ENCODE peak calls at places on chromosomes 2 and 18, in nine cellular contexts. L is PC-9, H is keratinocyte, J is astrocyte, V is lower lobe of right lung, Z is left lung, S is stomach, D is left ventricle myocardium inferior, I is PC-3. M is an unnamed sample.

GRCh38 chr2:41038408-41038807 is 586.5 kb upstream of the SLC8A1 start:
- DNase-seq in L (no peak), H (no peak), J (peak; percentile 10), V (no peak), Z (no peak), S (no peak), D (no peak), I (no peak), M (no peak)

GRCh38 chr2:96527990-96528679 is 8.4 kb upstream of the ARID5A start:
- DNase-seq in L (no peak), H (no peak), J (peak; percentile 45), V (peak; percentile 75), Z (peak; percentile 71), S (no peak), D (peak; percentile 57), I (no peak), M (peak; percentile 93)

GRCh38 chr2:203583084-203583695 is 48.1 kb upstream of the RAPH1 start:
- DNase-seq in L (no peak), H (no peak), J (no peak), V (no peak), Z (no peak), S (no peak), D (no peak), I (no peak), M (no peak)

GRCh38 chr2:182598626-182599025 is 117.4 kb upstream of the DNAJC10 start:
- DNase-seq in L (no peak), H (no peak), J (peak; percentile 49), V (no peak), Z (no peak), S (no peak), D (no peak), I (no peak), M (no peak)

GRCh38 chr2:27314709-27315108 is 6.5 kb upstream of the UCN start:
- DNase-seq in L (no peak), H (no peak), J (no peak), V (peak; percentile 25), Z (no peak), S (no peak), D (no peak), I (no peak), M (no peak)

GRCh38 chr2:218569038-218569431 is 396 bp downstream of the CNOT9 start:
- DNase-seq in L (peak; percentile 58), H (no peak), J (peak; percentile 68), V (peak; percentile 61), Z (peak; percentile 44), S (peak; percentile 40), D (peak; percentile 19), I (peak; percentile 42), M (peak; percentile 64)

GRCh38 chr2:128362889-128363228 is 44.2 kb upstream of the HS6ST1 start:
- DNase-seq in L (no peak), H (no peak), J (peak; percentile 83), V (no peak), Z (no peak), S (no peak), D (no peak), I (no peak), M (peak; percentile 81)

GRCh38 chr2:9908639-9909038 is 42.9 kb upstream of the GRHL1 start:
- DNase-seq in L (no peak), H (no peak), J (no peak), V (no peak), Z (no peak), S (no peak), D (no peak), I (no peak), M (no peak)

GRCh38 chr18:5238371-5238758 is 41.3 kb upstream of the AKAIN1 start:
- DNase-seq in L (no peak), H (no peak), J (no peak), V (peak; percentile 65), Z (peak; percentile 39), S (peak; percentile 72), D (peak; percentile 25), I (peak; percentile 11), M (peak; percentile 81)

GRCh38 chr2:125373293-125373692 is 1282.7 kb upstream of the GYPC start:
- DNase-seq in L (no peak), H (no peak), J (no peak), V (no peak), Z (no peak), S (no peak), D (no peak), I (no peak), M (no peak)

GRCh38 chr2:219335373-219335786 is 2.8 kb upstream of the RESP18 start:
- DNase-seq in L (no peak), H (no peak), J (no peak), V (no peak), Z (no peak), S (no peak), D (no peak), I (no peak), M (no peak)

GRCh38 chr2:109260886-109261700 is 132.1 kb downstream of the SH3RF3 start:
- DNase-seq in L (no peak), H (no peak), J (no peak), V (no peak), Z (no peak), S (no peak), D (no peak), I (peak; percentile 18), M (no peak)

GRCh38 chr2:80252294-80252986 is 52.1 kb downstream of the LRRTM1 start:
- DNase-seq in L (no peak), H (no peak), J (no peak), V (no peak), Z (no peak), S (no peak), D (no peak), I (no peak), M (no peak)

GRCh38 chr2:200156140-200156858 is 150.2 kb upstream of the SPATS2L start:
- DNase-seq in L (peak; percentile 65), H (no peak), J (peak; percentile 78), V (no peak), Z (no peak), S (no peak), D (no peak), I (peak; percentile 63), M (no peak)

GRCh38 chr2:197309369-197310231 is 980 bp downstream of the ANKRD44 start:
- DNase-seq in L (no peak), H (no peak), J (no peak), V (peak; percentile 63), Z (peak; percentile 52), S (peak; percentile 41), D (peak; percentile 20), I (no peak), M (peak; percentile 59)

GRCh38 chr2:162018530-162018929 is 55.5 kb downstream of the DPP4 start:
- DNase-seq in L (no peak), H (no peak), J (no peak), V (no peak), Z (no peak), S (no peak), D (no peak), I (no peak), M (no peak)

GRCh38 chr2:162022290-162022945 is 51.6 kb downstream of the DPP4 start:
- DNase-seq in L (no peak), H (no peak), J (peak; percentile 65), V (no peak), Z (no peak), S (no peak), D (no peak), I (no peak), M (no peak)

GRCh38 chr2:162025121-162025911 is 48.7 kb downstream of the DPP4 start:
- DNase-seq in L (no peak), H (no peak), J (peak; percentile 66), V (no peak), Z (no peak), S (no peak), D (no peak), I (peak; percentile 91), M (no peak)

GRCh38 chr2:162017233-162017632 is 56.8 kb downstream of the DPP4 start:
- DNase-seq in L (no peak), H (no peak), J (no peak), V (no peak), Z (no peak), S (no peak), D (no peak), I (no peak), M (no peak)

DNA sequence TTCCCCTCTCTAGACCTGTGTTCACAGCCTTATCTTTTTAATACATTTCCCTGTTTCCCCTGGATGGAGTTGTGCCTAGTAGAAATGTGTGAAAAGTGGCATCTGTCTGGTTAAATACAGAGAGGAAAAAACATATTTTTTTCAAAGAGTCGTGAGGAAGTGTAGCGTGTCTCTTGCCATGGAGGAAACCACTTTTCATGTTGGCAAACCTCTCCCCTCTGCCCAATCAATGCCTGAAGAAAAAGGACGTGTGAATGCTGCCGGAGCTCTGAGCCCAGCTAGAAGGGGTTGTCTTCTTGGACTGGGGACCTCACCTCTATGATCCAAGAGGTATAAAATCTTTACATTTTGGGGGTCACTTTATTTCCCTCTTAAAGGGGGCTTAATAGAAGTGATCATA is 52.4 kb downstream of the DPP4 start:
- DNase-seq in L (no peak), H (no peak), J (no peak), V (no peak), Z (no peak), S (no peak), D (no peak), I (no peak), M (no peak)
- H3K9me3 ChIP-seq in L (no peaks in the 10 kb centered on the region), H (no peaks in the 10 kb centered on the region), J (no peaks in the 10 kb centered on the region), V (no peaks in the 10 kb centered on the region), Z (no peaks in the 10 kb centered on the region), S (no peaks in the 10 kb centered on the region), D (no peaks in the 10 kb centered on the region), I (no peaks in the 10 kb centered on the region), M (no peaks in the 10 kb centered on the region)

GRCh38 chr2:150483532-150483931 is 3.9 kb downstream of the RND3 start:
- DNase-seq in L (no peak), H (no peak), J (no peak), V (no peak), Z (no peak), S (no peak), D (no peak), I (no peak), M (no peak)
- H3K27ac ChIP-seq in L (peak overlapping the region; percentile 92), H (peak overlapping the region; percentile 99), J (peak overlapping the region; percentile 98), V (no peak overlapping the region), Z (no peak overlapping the region), S (no peak overlapping the region), D (peak overlapping the region; percentile 97), I (peak overlapping the region; percentile 98), M (no peak overlapping the region)

GRCh38 chr2:33008716-33009115 is 62.0 kb downstream of the LTBP1 start:
- DNase-seq in L (no peak), H (no peak), J (no peak), V (no peak), Z (no peak), S (no peak), D (no peak), I (no peak), M (no peak)
- H3K9me3 ChIP-seq in L (no peaks in the 10 kb centered on the region), H (no peaks in the 10 kb centered on the region), J (no peaks in the 10 kb centered on the region), V (no peaks in the 10 kb centered on the region), Z (no peaks in the 10 kb centered on the region), S (no peaks in the 10 kb centered on the region), D (no peaks in the 10 kb centered on the region), I (no peaks in the 10 kb centered on the region), M (no peaks in the 10 kb centered on the region)

GRCh38 chr2:45567974-45568789 is 42.9 kb downstream of the SRBD1 start:
- DNase-seq in L (no peak), H (no peak), J (peak; percentile 36), V (no peak), Z (no peak), S (no peak), D (no peak), I (peak; percentile 3), M (no peak)
- H3K27ac ChIP-seq in L (no peak overlapping the region), H (peak overlapping the region; percentile 68), J (peak overlapping the region; percentile 53), V (peak overlapping the region; percentile 70), Z (peak overlapping the region; percentile 55), S (peak overlapping the region; percentile 78), D (peak overlapping the region; percentile 34), I (peak overlapping the region; percentile 1), M (no peak overlapping the region)

M was measured in aorta.